ENCODE peak calls at places on chromosomes 13 and 19, in seven cellular contexts. E, F, X, C, N, B and U are unnamed samples.
A peak's percentile ranks its signal among the peaks of the same experiment; 100 is the strongest.

GRCh38 chr13:37460211-37460610 is 138.4 kb downstream of the POSTN start:
- DNase-seq in E (no peak), F (no peak), X (no peak), C (no peak), N (no peak), B (no peak), U (no peak)

GRCh38 chr13:50320297-50320862 is 305.1 kb downstream of the KCNRG start:
- DNase-seq in E (no peak), F (no peak), X (peak; percentile 65), C (no peak), N (peak; percentile 43), B (no peak), U (no peak)

GRCh38 chr19:7862413-7862951 is 11.7 kb downstream of the PRR36 start:
- DNase-seq in E (peak; percentile 63), F (peak; percentile 88), X (peak; percentile 49), C (peak; percentile 65), N (peak; percentile 55), B (peak; percentile 90), U (peak; percentile 99)

GRCh38 chr13:30818323-30818960 is 83.1 kb downstream of the ALOX5AP start:
- DNase-seq in E (no peak), F (no peak), X (no peak), C (no peak), N (peak; percentile 85), B (no peak), U (no peak)

GRCh38 chr13:102571075-102571474 is 25.7 kb upstream of the TPP2 start:
- DNase-seq in E (no peak), F (no peak), X (no peak), C (no peak), N (no peak), B (no peak), U (no peak)

GRCh38 chr13:110023729-110024645 is 237.6 kb upstream of the IRS2 start:
- DNase-seq in E (peak; percentile 47), F (no peak), X (no peak), C (no peak), N (peak; percentile 21), B (no peak), U (no peak)

GRCh38 chr19:57171551-57172081 is 4.3 kb upstream of the DUXA start:
- DNase-seq in E (peak; percentile 58), F (no peak), X (no peak), C (no peak), N (peak; percentile 38), B (peak; percentile 48), U (peak; percentile 52)

GRCh38 chr13:35994131-35994966 is 136.8 kb downstream of the DCLK1 start:
- DNase-seq in E (peak; percentile 33), F (no peak), X (no peak), C (no peak), N (peak; percentile 97), B (no peak), U (no peak)

GRCh38 chr13:37657134-37657533 is 58.6 kb upstream of the POSTN start:
- DNase-seq in E (no peak), F (no peak), X (peak; percentile 91), C (no peak), N (peak; percentile 83), B (no peak), U (no peak)

GRCh38 chr13:37342205-37342604 is 236.7 kb upstream of the CSNK1A1L start:
- DNase-seq in E (no peak), F (no peak), X (no peak), C (no peak), N (no peak), B (no peak), U (no peak)

GRCh38 chr13:100904293-100904976 is 229.8 kb upstream of the TMTC4 start:
- DNase-seq in E (no peak), F (no peak), X (no peak), C (no peak), N (no peak), B (no peak), U (no peak)

GRCh38 chr19:51352783-51353360 is 10.9 kb upstream of the VSIG10L start:
- DNase-seq in E (no peak), F (no peak), X (no peak), C (no peak), N (no peak), B (no peak), U (no peak)

GRCh38 chr13:98885605-98886004 is 92.3 kb downstream of the DOCK9 start:
- DNase-seq in E (no peak), F (no peak), X (no peak), C (no peak), N (no peak), B (no peak), U (no peak)

GRCh38 chr13:113930711-113931637 is 42.9 kb downstream of the C13orf46 start:
- DNase-seq in E (no peak), F (no peak), X (no peak), C (peak; percentile 30), N (no peak), B (peak; percentile 72), U (no peak)

GRCh38 chr19:48966541-48967345 is 1.6 kb downstream of the FTL start:
- DNase-seq in E (no peak), F (no peak), X (no peak), C (no peak), N (no peak), B (no peak), U (no peak)

GRCh38 chr19:50858896-50859295 is 4.2 kb downstream of the KLK3 start:
- DNase-seq in E (no peak), F (no peak), X (no peak), C (no peak), N (no peak), B (no peak), U (no peak)

GRCh38 chr19:45404557-45405434 is at the start of gene PPP1R13L:
- DNase-seq in E (peak; percentile 87), F (no peak), X (peak; percentile 90), C (peak; percentile 96), N (peak; percentile 87), B (peak; percentile 73), U (peak; percentile 73)

GRCh38 chr19:43132696-43133095 is 50.2 kb upstream of the PSG2 start:
- DNase-seq in E (no peak), F (no peak), X (no peak), C (no peak), N (no peak), B (no peak), U (no peak)

GRCh38 chr13:98475521-98475920 is 101.4 kb downstream of the STK24 start:
- DNase-seq in E (no peak), F (peak; percentile 50), X (peak; percentile 26), C (no peak), N (no peak), B (no peak), U (peak; percentile 74)

GRCh38 chr19:8641908-8642547 is 11.6 kb downstream of the NFILZ start:
- DNase-seq in E (no peak), F (peak; percentile 15), X (peak; percentile 44), C (no peak), N (peak; percentile 75), B (peak; percentile 21), U (no peak)

GRCh38 chr13:26946675-26947342 is 186.2 kb upstream of the GPR12 start:
- DNase-seq in E (no peak), F (no peak), X (peak; percentile 39), C (no peak), N (peak; percentile 43), B (peak; percentile 6), U (no peak)

DNA sequence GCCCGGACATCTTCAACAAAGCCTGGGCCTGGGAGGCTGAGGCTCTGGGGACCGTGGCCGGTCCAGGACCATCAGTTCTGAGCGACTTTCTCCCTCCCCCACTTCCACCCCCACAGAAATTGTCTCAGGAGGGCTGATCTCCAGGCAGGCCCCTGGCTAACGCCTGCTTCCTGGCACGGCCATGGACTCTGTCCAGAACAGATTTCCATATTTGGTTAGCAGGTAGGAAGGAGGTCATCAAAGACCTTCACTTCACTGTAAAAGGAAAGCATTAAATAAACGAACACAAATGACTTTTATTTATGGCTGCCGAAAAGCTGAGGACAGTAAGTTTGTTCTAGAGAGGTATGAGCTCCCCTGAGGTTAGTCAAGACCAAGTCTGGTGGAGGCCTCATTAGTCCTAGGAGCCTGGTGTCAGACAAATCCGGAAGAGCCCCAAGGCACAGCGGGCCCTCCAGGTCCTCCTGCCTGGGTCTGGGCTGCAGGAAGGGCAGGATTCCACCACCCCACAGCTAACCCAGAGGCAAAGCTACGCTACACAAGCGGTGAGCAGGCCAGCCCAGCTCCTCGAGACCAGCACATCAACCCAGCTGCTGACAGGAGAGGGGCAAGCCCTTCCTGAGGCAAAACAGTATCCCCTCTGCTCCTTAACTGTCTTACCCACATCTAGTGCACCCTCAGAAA is 4.6 kb upstream of the PLPP2 start:
- DNase-seq in E (no peak), F (no peak), X (no peak), C (peak; percentile 44), N (no peak), B (no peak), U (no peak)
- TF ChIP-seq CTCF in E (no peak), F (no peak), X (no peak), C (no peak), N (no peak), B (no peak), U (no peak)

DNA sequence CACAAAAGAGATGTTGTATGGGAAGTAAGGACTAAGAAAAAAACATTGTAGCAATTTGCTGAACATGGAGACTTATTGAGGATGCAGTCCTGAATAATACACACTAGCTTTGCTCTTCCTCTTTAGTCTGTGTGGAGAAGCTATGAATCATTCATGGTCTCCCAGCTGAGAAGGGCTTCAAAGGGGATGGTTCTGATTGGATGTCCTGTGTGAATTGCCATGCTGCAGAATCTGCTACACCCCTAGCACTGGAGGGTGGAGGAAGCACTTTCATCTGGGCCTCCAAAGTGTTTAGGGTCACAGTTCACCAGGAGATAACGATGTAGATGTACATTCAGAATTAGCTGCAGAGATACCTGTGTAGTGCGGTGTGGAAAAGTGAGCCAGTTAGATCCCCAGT is 321.1 kb upstream of the EDNRB start:
- DNase-seq in E (no peak), F (peak; percentile 4), X (no peak), C (no peak), N (no peak), B (no peak), U (peak; percentile 2)
- TF ChIP-seq CTCF in E (no peak), F (no peak), X (no peak), C (no peak), N (no peak), B (no peak), U (no peak)

DNA sequence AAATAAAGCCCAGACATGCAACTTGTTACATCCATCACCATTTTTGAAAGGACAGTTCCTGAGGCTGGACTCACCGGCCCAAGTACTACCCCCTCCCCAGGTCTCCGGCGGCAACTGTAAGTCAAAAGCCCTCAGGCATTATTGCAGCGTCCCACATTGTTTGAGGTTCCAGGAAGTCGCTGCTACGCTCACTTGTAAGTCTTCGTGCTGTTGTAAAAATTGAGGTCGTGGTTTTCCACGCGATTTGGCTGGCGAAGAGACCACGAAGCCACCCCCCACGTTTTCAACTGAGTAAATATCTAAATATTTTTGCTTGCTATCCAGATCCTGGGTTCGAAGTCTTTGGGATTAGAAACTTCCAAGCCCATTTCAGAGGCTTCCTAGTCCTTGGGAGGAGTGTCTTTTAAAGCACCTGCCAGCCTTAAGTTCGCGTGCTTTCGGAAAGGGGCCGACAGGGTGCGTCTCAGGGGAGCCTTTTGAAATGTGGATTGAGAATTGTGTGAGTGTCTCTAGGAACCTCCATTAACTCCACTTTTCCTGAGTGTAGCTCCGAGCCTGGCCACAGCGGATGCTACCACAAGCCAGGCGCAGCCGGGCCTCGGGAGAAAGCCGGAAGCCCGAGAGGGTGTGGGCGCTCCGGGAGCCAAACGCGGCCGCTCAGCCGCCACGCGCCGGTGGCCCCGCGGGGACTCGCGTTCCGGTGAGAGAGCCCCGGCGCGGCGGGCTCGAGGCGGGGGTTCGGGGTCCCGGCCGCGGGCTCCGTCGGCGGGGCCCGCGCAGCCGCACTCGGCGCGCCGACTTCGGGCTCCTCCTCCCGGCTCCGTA is at the start of gene FNDC3A:
- DNase-seq in E (peak; percentile 83), F (peak; percentile 14), X (peak; percentile 69), C (peak; percentile 72), N (peak; percentile 73), B (peak; percentile 56), U (peak; percentile 86)
- TF ChIP-seq CTCF in E (peak; percentile 16), F (peak; percentile 30), X (no peak), C (no peak), N (peak; percentile 6), B (no peak), U (no peak)

GRCh38 chr19:4647676-4648644 is 8.6 kb downstream of the TNFAIP8L1 start:
- DNase-seq in E (peak; percentile 74), F (no peak), X (peak; percentile 90), C (no peak), N (no peak), B (no peak), U (no peak)
- TF ChIP-seq CTCF in E (peak; percentile 64), F (no peak), X (peak; percentile 33), C (no peak), N (peak; percentile 41), B (no peak), U (no peak)